ENCODE peak calls at places on chromosomes 11 and 22, in five cellular contexts. One of them, this sample, is unnamed.

GRCh38 chr22:38957046-38957770 is at the start of gene APOBEC3A:
- DNase-seq in EL: no peak
- DNase-seq in EH: no peak
- DNase-seq in amniotic stem cell: no peak
- DNase-seq in H54: no peak
- DNase-seq in this sample: no peak

GRCh38 chr22:31647516-31647915 is 14.5 kb downstream of the PISD start:
- DNase-seq in amniotic stem cell: no peak
- DNase-seq in H54: no peak
- DNase-seq in EH: peak; percentile 88
- DNase-seq in EL: peak; percentile 84
- DNase-seq in this sample: peak; percentile 49

GRCh38 chr11:1163911-1164735 is 6.4 kb downstream of the MUC5AC start:
- DNase-seq in amniotic stem cell: no peak
- DNase-seq in H54: no peak
- DNase-seq in EL: no peak
- DNase-seq in EH: no peak
- DNase-seq in this sample: no peak

GRCh38 chr11:5291207-5291838 is 10.4 kb downstream of the OR51B4 start:
- DNase-seq in amniotic stem cell: no peak
- DNase-seq in EH: peak; percentile 48
- DNase-seq in H54: peak; percentile 22
- DNase-seq in EL: peak; percentile 55
- DNase-seq in this sample: peak; percentile 66

GRCh38 chr11:47908198-47908597 is 60.0 kb upstream of the NUP160 start:
- DNase-seq in EH: no peak
- DNase-seq in H54: no peak
- DNase-seq in EL: no peak
- DNase-seq in amniotic stem cell: no peak
- DNase-seq in this sample: peak; percentile 12

GRCh38 chr11:63670738-63671321 is 346 bp downstream of the ATL3 start:
- DNase-seq in H54: no peak
- DNase-seq in amniotic stem cell: no peak
- DNase-seq in EL: peak; percentile 66
- DNase-seq in EH: no peak
- DNase-seq in this sample: peak; percentile 71

GRCh38 chr11:1227551-1228182 is 4.8 kb downstream of the MUC5B start:
- DNase-seq in H54: no peak
- DNase-seq in EH: no peak
- DNase-seq in amniotic stem cell: no peak
- DNase-seq in EL: no peak
- DNase-seq in this sample: no peak

GRCh38 chr11:115576606-115577005 is 72.4 kb upstream of the CADM1 start:
- DNase-seq in amniotic stem cell: no peak
- DNase-seq in EH: no peak
- DNase-seq in EL: no peak
- DNase-seq in H54: no peak
- DNase-seq in this sample: peak; percentile 57

GRCh38 chr11:63745304-63746170 is 23.0 kb downstream of the ZFTA start:
- DNase-seq in EH: peak; percentile 15
- DNase-seq in EL: no peak
- DNase-seq in H54: no peak
- DNase-seq in amniotic stem cell: no peak
- DNase-seq in this sample: no peak

GRCh38 chr11:93248602-93249001 is 50.8 kb upstream of the SLC36A4 start:
- DNase-seq in EH: peak; percentile 2
- DNase-seq in EL: no peak
- DNase-seq in amniotic stem cell: no peak
- DNase-seq in H54: no peak
- DNase-seq in this sample: no peak

GRCh38 chr11:115134886-115135285 is 369.3 kb downstream of the CADM1 start:
- DNase-seq in H54: no peak
- DNase-seq in amniotic stem cell: no peak
- DNase-seq in EL: no peak
- DNase-seq in EH: no peak
- DNase-seq in this sample: no peak

GRCh38 chr11:84855846-84856245 is 771.3 kb downstream of the DLG2 start:
- DNase-seq in EL: peak; percentile 88
- DNase-seq in amniotic stem cell: no peak
- DNase-seq in EH: peak; percentile 84
- DNase-seq in H54: no peak
- DNase-seq in this sample: peak; percentile 67

GRCh38 chr22:30262917-30263741 is 3.5 kb downstream of the OSM start:
- DNase-seq in EL: peak; percentile 68
- DNase-seq in EH: peak; percentile 63
- DNase-seq in amniotic stem cell: no peak
- DNase-seq in H54: no peak
- DNase-seq in this sample: peak; percentile 45

GRCh38 chr11:86586307-86586706 is 86.1 kb downstream of the ME3 start:
- DNase-seq in amniotic stem cell: no peak
- DNase-seq in EH: no peak
- DNase-seq in H54: no peak
- DNase-seq in EL: no peak
- DNase-seq in this sample: no peak

GRCh38 chr11:35588627-35589026 is 29.6 kb upstream of the FJX1 start:
- DNase-seq in EL: peak; percentile 80
- DNase-seq in EH: peak; percentile 89
- DNase-seq in H54: no peak
- DNase-seq in amniotic stem cell: no peak
- DNase-seq in this sample: peak; percentile 45

GRCh38 chr22:31046591-31047226 is 34.4 kb upstream of the SMTN start:
- DNase-seq in amniotic stem cell: no peak
- DNase-seq in EH: peak; percentile 54
- DNase-seq in H54: no peak
- DNase-seq in EL: no peak
- DNase-seq in this sample: no peak

GRCh38 chr11:64969209-64969608 is 2.7 kb downstream of the MAJIN start:
- DNase-seq in amniotic stem cell: peak; percentile 29
- DNase-seq in EH: peak; percentile 55
- DNase-seq in EL: peak; percentile 75
- DNase-seq in H54: peak; percentile 56
- DNase-seq in this sample: no peak

GRCh38 chr11:134282121-134283045 is 6.2 kb downstream of the GLB1L3 start:
- DNase-seq in EH: no peak
- DNase-seq in H54: no peak
- DNase-seq in amniotic stem cell: no peak
- DNase-seq in EL: no peak
- DNase-seq in this sample: no peak

GRCh38 chr11:14642873-14643696 is 519 bp upstream of the PDE3B start:
- DNase-seq in EL: no peak
- DNase-seq in amniotic stem cell: no peak
- DNase-seq in H54: no peak
- DNase-seq in EH: no peak
- DNase-seq in this sample: no peak

GRCh38 chr11:83923961-83924360 is 637.8 kb upstream of the CCDC90B start:
- DNase-seq in EL: no peak
- DNase-seq in H54: no peak
- DNase-seq in EH: no peak
- DNase-seq in amniotic stem cell: no peak
- DNase-seq in this sample: no peak

GRCh38 chr11:911031-911889 is 650 bp upstream of the CHID1 start:
- DNase-seq in amniotic stem cell: peak; percentile 11
- DNase-seq in EL: peak; percentile 69
- DNase-seq in H54: peak; percentile 56
- DNase-seq in EH: peak; percentile 72
- DNase-seq in this sample: peak; percentile 75

GRCh38 chr22:23862103-23862502 is 4.4 kb downstream of the SLC2A11 start:
- DNase-seq in EH: peak; percentile 54
- DNase-seq in H54: peak; percentile 35
- DNase-seq in amniotic stem cell: peak; percentile 9
- DNase-seq in EL: peak; percentile 53
- DNase-seq in this sample: peak; percentile 37

GRCh38 chr11:44785856-44786606 is 59.3 kb downstream of the TSPAN18 start:
- DNase-seq in amniotic stem cell: no peak
- DNase-seq in EH: no peak
- DNase-seq in H54: peak; percentile 26
- DNase-seq in EL: no peak
- DNase-seq in this sample: no peak